ENCODE peak calls at places on chromosomes 7 and 10, in six cellular contexts. N is progenitor cell of endocrine pancreas; S is activated CD8-positive, alpha-beta T cell treated with anti-CD3 and anti-CD28 coated beads for 36 hours; E is astrocyte of the cerebellum; X is fibroblast of pulmonary artery; L is WTC11. B is an unnamed sample.

GRCh38 chr7:95246935-95247370 is 77.4 kb downstream of the PON1 start:
- DNase-seq in N (peak), S (peak), E (peak), X (peak), L (peak), B (no peak)

GRCh38 chr10:58267713-58268453 is at the start of gene IPMK:
- DNase-seq in N (peak), S (peak), E (peak), X (peak), L (peak), B (peak)

GRCh38 chr10:97682042-97682441 is 5.0 kb downstream of the AVPI1 start:
- DNase-seq in N (no peak), S (no peak), E (no peak), X (no peak), L (no peak), B (no peak)

GRCh38 chr7:133434246-133434865 is 181.5 kb downstream of the EXOC4 start:
- DNase-seq in N (no peak), S (no peak), E (peak), X (peak), L (no peak), B (no peak)

GRCh38 chr10:110865804-110866482 is 5.8 kb upstream of the PDCD4 start:
- DNase-seq in N (no peak), S (no peak), E (no peak), X (no peak), L (no peak), B (no peak)

GRCh38 chr10:48811917-48812316 is 127.2 kb downstream of the WDFY4 start:
- DNase-seq in N (no peak), S (no peak), E (no peak), X (no peak), L (no peak), B (no peak)

GRCh38 chr7:92192326-92192725 is 13.4 kb upstream of the LRRD1 start:
- DNase-seq in N (no peak), S (no peak), E (no peak), X (no peak), L (no peak), B (no peak)

GRCh38 chr7:125670926-125671572 is 741.4 kb upstream of the POT1 start:
- DNase-seq in N (no peak), S (no peak), E (peak), X (peak), L (no peak), B (no peak)

GRCh38 chr7:44065431-44066110 is at the start of gene PGAM2:
- DNase-seq in N (no peak), S (peak), E (no peak), X (no peak), L (peak), B (peak)

GRCh38 chr7:15571303-15571878 is 9.6 kb upstream of the AGMO start:
- DNase-seq in N (no peak), S (no peak), E (no peak), X (peak), L (no peak), B (no peak)

GRCh38 chr10:81021428-81022129 is 483.9 kb downstream of the SH2D4B start:
- DNase-seq in N (no peak), S (no peak), E (no peak), X (no peak), L (no peak), B (no peak)

GRCh38 chr7:157609932-157610640 is 273.3 kb downstream of the DNAJB6 start:
- DNase-seq in N (no peak), S (no peak), E (no peak), X (no peak), L (peak), B (peak)

GRCh38 chr10:59622320-59622901 is 87.2 kb downstream of the SLC16A9 start:
- DNase-seq in N (peak), S (peak), E (peak), X (peak), L (peak), B (no peak)

GRCh38 chr10:127313996-127314700 is 117.8 kb upstream of the INSYN2A start:
- DNase-seq in N (no peak), S (no peak), E (no peak), X (no peak), L (no peak), B (no peak)

GRCh38 chr10:32372000-32372875 is 25.3 kb upstream of the EPC1 start:
- DNase-seq in N (no peak), S (no peak), E (no peak), X (no peak), L (no peak), B (no peak)

GRCh38 chr7:113561446-113561845 is 357.4 kb downstream of the PPP1R3A start:
- DNase-seq in N (no peak), S (no peak), E (peak), X (peak), L (no peak), B (no peak)

GRCh38 chr10:128571745-128572144 is 445.5 kb upstream of the MKI67 start:
- DNase-seq in N (no peak), S (no peak), E (no peak), X (no peak), L (no peak), B (no peak)

GRCh38 chr7:34133356-34133982 is 228.1 kb downstream of the BMPER start:
- DNase-seq in N (no peak), S (no peak), E (peak), X (peak), L (no peak), B (no peak)

GRCh38 chr7:45241339-45242109 is 83.9 kb downstream of the RAMP3 start:
- DNase-seq in N (no peak), S (no peak), E (no peak), X (no peak), L (no peak), B (no peak)

GRCh38 chr10:80509403-80510161 is 28.1 kb upstream of the SH2D4B start:
- DNase-seq in N (no peak), S (no peak), E (peak), X (peak), L (no peak), B (no peak)

GRCh38 chr7:100435401-100436304 is 644 bp downstream of the PPP1R35 start:
- DNase-seq in N (peak), S (peak), E (no peak), X (peak), L (peak), B (peak)

GRCh38 chr7:2670720-2671391 is 17.1 kb upstream of the AMZ1 start:
- DNase-seq in N (peak), S (peak), E (peak), X (peak), L (peak), B (no peak)

GRCh38 chr7:139715194-139715815 is 62.5 kb downstream of the HIPK2 start:
- DNase-seq in N (no peak), S (no peak), E (no peak), X (no peak), L (no peak), B (no peak)

GRCh38 chr10:89915021-89915420 is 213.6 kb downstream of the KIF20B start:
- DNase-seq in N (no peak), S (no peak), E (peak), X (no peak), L (no peak), B (no peak)

GRCh38 chr10:100022403-100022802 is 12.7 kb upstream of the DNMBP start:
- DNase-seq in N (no peak), S (no peak), E (peak), X (no peak), L (no peak), B (no peak)

GRCh38 chr10:16776896-16777295 is 40.3 kb downstream of the RSU1 start:
- DNase-seq in N (no peak), S (no peak), E (no peak), X (peak), L (no peak), B (no peak)

GRCh38 chr7:148142660-148143248 is 447.8 kb upstream of the C7orf33 start:
- DNase-seq in N (peak), S (peak), E (no peak), X (peak), L (no peak), B (no peak)
- TF ChIP-seq CTCF in N (peak), S (peak), E (peak), X (peak), L (peak), B (peak)

GRCh38 chr7:151857866-151858440 is 19.0 kb downstream of the PRKAG2 start:
- DNase-seq in N (no peak), S (no peak), E (no peak), X (no peak), L (no peak), B (peak)

GRCh38 chr7:151856516-151856915 is 20.4 kb downstream of the PRKAG2 start:
- DNase-seq in N (no peak), S (no peak), E (no peak), X (no peak), L (no peak), B (peak)

GRCh38 chr7:151857412-151857811 is 19.5 kb downstream of the PRKAG2 start:
- DNase-seq in N (no peak), S (no peak), E (no peak), X (no peak), L (no peak), B (peak)

GRCh38 chr7:151853896-151854807 is 22.8 kb downstream of the PRKAG2 start:
- DNase-seq in N (no peak), S (no peak), E (no peak), X (no peak), L (no peak), B (peak)

DNA sequence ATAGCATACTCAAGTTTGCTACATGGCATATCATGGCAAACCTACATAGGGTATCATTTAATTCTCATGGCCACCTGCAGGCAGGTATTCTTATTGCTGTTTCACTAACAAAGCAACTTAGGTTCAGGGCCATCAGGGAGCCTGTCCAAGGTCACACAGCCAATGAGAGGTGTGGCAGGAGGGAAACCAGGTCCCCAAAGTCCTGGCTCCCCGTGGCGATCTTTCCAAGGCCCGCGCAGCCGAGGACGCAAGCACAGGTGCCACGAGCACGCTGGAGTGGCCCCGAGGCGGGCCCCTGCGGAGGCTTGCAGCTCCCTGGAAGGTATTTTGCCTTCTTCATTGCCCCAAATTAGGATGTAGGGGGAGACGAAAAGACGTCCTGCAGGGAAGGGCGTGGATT is 20.8 kb downstream of the PRKAG2 start:
- DNase-seq in N (no peak), S (no peak), E (no peak), X (no peak), L (no peak), B (peak)
- TF ChIP-seq CTCF in N (peak), S (no peak), E (no peak), X (no peak), L (no peak), B (no peak)

GRCh38 chr7:70072220-70072619 is 473.9 kb downstream of the AUTS2 start:
- DNase-seq in N (no peak), S (no peak), E (peak), X (peak), L (no peak), B (no peak)
- TF ChIP-seq CTCF in N (no peak), S (no peak), E (no peak), X (no peak), L (no peak), B (no peak)

GRCh38 chr7:21076054-21076453 is 289.4 kb upstream of the SP8 start:
- DNase-seq in N (no peak), S (no peak), E (no peak), X (no peak), L (no peak), B (no peak)
- TF ChIP-seq CTCF in N (no peak), S (no peak), E (no peak), X (no peak), L (no peak), B (no peak)

GRCh38 chr7:47596502-47597202 is 14.7 kb upstream of the TNS3 start:
- DNase-seq in N (no peak), S (no peak), E (no peak), X (no peak), L (no peak), B (no peak)
- TF ChIP-seq CTCF in N (no peak), S (no peak), E (no peak), X (no peak), L (no peak), B (peak)

DNA sequence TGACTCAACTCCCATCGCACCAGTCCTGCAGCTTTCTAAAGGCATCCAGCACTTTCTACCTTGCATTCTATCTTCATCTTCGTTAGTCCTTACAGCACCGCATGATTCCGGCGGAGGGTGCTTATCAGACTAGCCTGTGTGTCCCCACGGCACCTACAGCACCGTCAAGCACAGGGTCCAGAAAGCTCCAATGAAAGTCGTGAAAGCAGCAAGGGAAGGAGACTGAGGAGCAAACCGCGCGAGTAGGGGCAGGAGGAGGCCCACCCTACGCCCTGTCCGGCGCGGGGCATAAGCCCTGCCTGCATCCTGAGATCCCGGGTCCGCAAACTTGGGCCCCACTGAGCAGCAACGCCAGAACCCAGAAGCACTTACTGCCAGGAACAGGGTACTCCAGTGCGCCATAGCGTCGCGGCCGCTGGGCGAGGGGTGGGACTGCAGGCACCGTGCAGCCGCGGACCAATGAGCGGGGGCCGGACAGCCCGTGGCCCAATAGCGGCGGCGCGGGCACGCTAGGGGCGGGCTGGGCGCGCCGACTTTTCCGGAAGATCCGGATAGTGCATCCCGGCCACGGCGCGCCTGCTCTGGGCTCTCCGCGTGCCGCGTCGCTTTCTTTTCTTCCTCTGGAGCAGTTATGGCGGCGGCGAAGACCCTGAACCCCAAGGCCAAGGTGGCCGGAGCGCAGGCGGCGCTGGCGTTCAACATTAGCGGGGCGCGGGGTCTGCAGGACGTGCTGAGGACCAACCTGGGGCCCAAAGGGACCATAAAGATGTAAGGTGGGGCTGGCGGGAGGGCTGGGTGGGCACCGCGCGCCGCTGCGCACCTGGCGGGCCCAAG is 122.1 kb upstream of the VKORC1L1 start:
- DNase-seq in N (peak), S (peak), E (peak), X (peak), L (peak), B (peak)
- TF ChIP-seq CTCF in N (peak), S (no peak), E (no peak), X (no peak), L (no peak), B (no peak)

GRCh38 chr7:12062062-12062461 is 149.0 kb upstream of the TMEM106B start:
- DNase-seq in N (no peak), S (peak), E (no peak), X (peak), L (peak), B (no peak)
- TF ChIP-seq CTCF in N (peak), S (peak), E (no peak), X (peak), L (no peak), B (peak)

DNA sequence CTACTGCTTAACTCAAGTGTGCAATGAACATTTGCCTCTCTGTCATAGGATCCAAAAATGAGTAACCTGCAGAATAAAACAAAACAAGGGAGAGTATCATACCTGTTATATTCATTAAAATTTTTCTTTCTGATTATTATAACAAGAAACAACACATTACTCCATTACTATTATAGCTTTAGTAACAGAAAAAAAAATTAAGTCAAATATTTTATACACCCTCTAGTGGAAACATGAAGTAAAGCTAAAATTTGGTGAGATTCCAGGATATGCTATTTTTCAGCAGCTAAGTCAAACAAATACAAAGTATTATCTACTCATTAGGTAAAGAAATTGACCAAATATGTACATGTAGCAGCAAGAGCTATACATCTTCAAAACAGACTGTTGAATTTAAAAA is 56.3 kb downstream of the PDZD8 start:
- DNase-seq in N (no peak), S (no peak), E (no peak), X (peak), L (no peak), B (no peak)
- TF ChIP-seq CTCF in N (peak), S (no peak), E (peak), X (peak), L (no peak), B (peak)